ENCODE peak calls at places on chromosomes 7 and 10, in seven cellular contexts. One of them, this sample, is unnamed.

GRCh38 chr10:88131561-88132139 is 268.2 kb downstream of the PTEN start:
- DNase-seq in kidney: peak
- DNase-seq in CD4-positive, alpha-beta memory T cell: no peak
- DNase-seq in A549: no peak
- DNase-seq in AG04449: no peak
- DNase-seq in CD8-positive, alpha-beta memory T cell: no peak
- DNase-seq in DND-41: no peak
- DNase-seq in this sample: no peak

GRCh38 chr7:2465928-2466327 is 10.3 kb downstream of the GRIFIN start:
- DNase-seq in kidney: no peak
- DNase-seq in CD4-positive, alpha-beta memory T cell: no peak
- DNase-seq in A549: no peak
- DNase-seq in AG04449: no peak
- DNase-seq in CD8-positive, alpha-beta memory T cell: no peak
- DNase-seq in DND-41: no peak
- DNase-seq in this sample: no peak

GRCh38 chr7:116434820-116435341 is 64.7 kb upstream of the CAV2 start:
- DNase-seq in kidney: no peak
- DNase-seq in CD4-positive, alpha-beta memory T cell: no peak
- DNase-seq in A549: no peak
- DNase-seq in AG04449: peak
- DNase-seq in CD8-positive, alpha-beta memory T cell: no peak
- DNase-seq in DND-41: no peak
- DNase-seq in this sample: no peak

GRCh38 chr7:16420649-16421332 is 547 bp downstream of the CRPPA start:
- DNase-seq in kidney: peak
- DNase-seq in CD4-positive, alpha-beta memory T cell: peak
- DNase-seq in A549: peak
- DNase-seq in AG04449: no peak
- DNase-seq in CD8-positive, alpha-beta memory T cell: peak
- DNase-seq in DND-41: no peak
- DNase-seq in this sample: peak

GRCh38 chr7:127582361-127582760 is 3.0 kb downstream of the GCC1 start:
- DNase-seq in kidney: peak
- DNase-seq in CD4-positive, alpha-beta memory T cell: no peak
- DNase-seq in A549: no peak
- DNase-seq in AG04449: no peak
- DNase-seq in CD8-positive, alpha-beta memory T cell: no peak
- DNase-seq in DND-41: no peak
- DNase-seq in this sample: peak

GRCh38 chr7:5574770-5575269 is 151.2 kb upstream of the TNRC18 start:
- DNase-seq in kidney: peak
- DNase-seq in CD4-positive, alpha-beta memory T cell: no peak
- DNase-seq in A549: no peak
- DNase-seq in AG04449: no peak
- DNase-seq in CD8-positive, alpha-beta memory T cell: no peak
- DNase-seq in DND-41: no peak
- DNase-seq in this sample: no peak

GRCh38 chr10:123301077-123301875 is 147.1 kb downstream of the BUB3 start:
- DNase-seq in kidney: peak
- DNase-seq in CD4-positive, alpha-beta memory T cell: no peak
- DNase-seq in A549: no peak
- DNase-seq in AG04449: no peak
- DNase-seq in CD8-positive, alpha-beta memory T cell: no peak
- DNase-seq in DND-41: no peak
- DNase-seq in this sample: no peak

GRCh38 chr10:35471455-35471854 is 133.7 kb upstream of the GJD4 start:
- DNase-seq in kidney: no peak
- DNase-seq in CD4-positive, alpha-beta memory T cell: no peak
- DNase-seq in A549: no peak
- DNase-seq in AG04449: no peak
- DNase-seq in CD8-positive, alpha-beta memory T cell: no peak
- DNase-seq in DND-41: no peak
- DNase-seq in this sample: no peak

GRCh38 chr10:117365612-117366011 is 9.6 kb downstream of the PDZD8 start:
- DNase-seq in kidney: no peak
- DNase-seq in CD4-positive, alpha-beta memory T cell: no peak
- DNase-seq in A549: peak
- DNase-seq in AG04449: no peak
- DNase-seq in CD8-positive, alpha-beta memory T cell: no peak
- DNase-seq in DND-41: no peak
- DNase-seq in this sample: no peak

DNA sequence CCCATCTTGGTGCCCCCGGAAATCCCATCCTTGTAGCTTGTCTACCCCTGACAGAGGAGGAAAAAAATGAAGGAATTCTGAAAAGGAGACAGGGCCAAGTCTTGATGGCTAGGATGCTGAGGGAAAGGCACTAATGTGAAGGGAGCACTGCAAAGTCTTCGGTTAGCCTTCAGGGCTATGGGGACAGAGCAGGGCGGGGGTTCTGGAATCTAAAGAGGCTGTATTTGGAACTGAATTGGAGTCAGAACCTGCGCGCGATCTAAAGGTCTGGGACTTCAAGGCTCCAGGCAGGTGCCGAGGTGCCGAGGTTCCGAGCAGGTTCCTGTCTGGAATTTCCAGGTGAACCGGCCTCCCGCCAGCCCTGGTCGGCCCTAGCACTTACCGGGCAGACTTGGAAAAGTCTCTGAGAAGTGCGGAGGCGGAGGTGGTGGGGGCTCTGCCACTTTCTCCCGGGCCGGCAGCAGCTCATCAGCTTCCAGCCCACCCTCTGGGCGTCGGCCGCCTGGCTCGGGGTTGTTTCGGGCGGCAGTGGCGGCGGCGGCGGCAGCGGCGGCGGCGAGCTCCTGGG is 781 bp downstream of the GBX1 start:
- DNase-seq in kidney: no peak
- DNase-seq in CD4-positive, alpha-beta memory T cell: no peak
- DNase-seq in A549: no peak
- DNase-seq in AG04449: no peak
- DNase-seq in CD8-positive, alpha-beta memory T cell: no peak
- DNase-seq in DND-41: no peak
- DNase-seq in this sample: no peak
- H3K4me3 ChIP-seq in kidney: no peak
- H3K4me3 ChIP-seq in CD4-positive, alpha-beta memory T cell: no peak
- H3K4me3 ChIP-seq in A549: peak
- H3K4me3 ChIP-seq in AG04449: no peak
- H3K4me3 ChIP-seq in CD8-positive, alpha-beta memory T cell: no peak
- H3K4me3 ChIP-seq in DND-41: no peak
- H3K4me3 ChIP-seq in this sample: peak

GRCh38 chr10:131451407-131452015 is 140.0 kb upstream of the TCERG1L start:
- DNase-seq in kidney: peak
- DNase-seq in CD4-positive, alpha-beta memory T cell: no peak
- DNase-seq in A549: no peak
- DNase-seq in AG04449: no peak
- DNase-seq in CD8-positive, alpha-beta memory T cell: no peak
- DNase-seq in DND-41: no peak
- DNase-seq in this sample: no peak
- H3K4me3 ChIP-seq in kidney: no peak
- H3K4me3 ChIP-seq in CD4-positive, alpha-beta memory T cell: no peak
- H3K4me3 ChIP-seq in A549: no peak
- H3K4me3 ChIP-seq in AG04449: no peak
- H3K4me3 ChIP-seq in CD8-positive, alpha-beta memory T cell: no peak
- H3K4me3 ChIP-seq in DND-41: no peak
- H3K4me3 ChIP-seq in this sample: no peak

GRCh38 chr10:72336259-72337038 is 18.3 kb downstream of the DNAJB12 start:
- DNase-seq in kidney: peak
- DNase-seq in CD4-positive, alpha-beta memory T cell: no peak
- DNase-seq in A549: no peak
- DNase-seq in AG04449: no peak
- DNase-seq in CD8-positive, alpha-beta memory T cell: no peak
- DNase-seq in DND-41: no peak
- DNase-seq in this sample: peak

GRCh38 chr10:72334196-72334831 is 20.4 kb downstream of the DNAJB12 start:
- DNase-seq in kidney: peak
- DNase-seq in CD4-positive, alpha-beta memory T cell: no peak
- DNase-seq in A549: no peak
- DNase-seq in AG04449: no peak
- DNase-seq in CD8-positive, alpha-beta memory T cell: peak
- DNase-seq in DND-41: peak
- DNase-seq in this sample: peak

GRCh38 chr10:72333111-72334012 is 21.4 kb downstream of the DNAJB12 start:
- DNase-seq in kidney: peak
- DNase-seq in CD4-positive, alpha-beta memory T cell: no peak
- DNase-seq in A549: no peak
- DNase-seq in AG04449: no peak
- DNase-seq in CD8-positive, alpha-beta memory T cell: no peak
- DNase-seq in DND-41: peak
- DNase-seq in this sample: no peak

GRCh38 chr10:72335394-72336258 is 19.1 kb downstream of the DNAJB12 start:
- DNase-seq in kidney: peak
- DNase-seq in CD4-positive, alpha-beta memory T cell: peak
- DNase-seq in A549: no peak
- DNase-seq in AG04449: no peak
- DNase-seq in CD8-positive, alpha-beta memory T cell: peak
- DNase-seq in DND-41: peak
- DNase-seq in this sample: peak

DNA sequence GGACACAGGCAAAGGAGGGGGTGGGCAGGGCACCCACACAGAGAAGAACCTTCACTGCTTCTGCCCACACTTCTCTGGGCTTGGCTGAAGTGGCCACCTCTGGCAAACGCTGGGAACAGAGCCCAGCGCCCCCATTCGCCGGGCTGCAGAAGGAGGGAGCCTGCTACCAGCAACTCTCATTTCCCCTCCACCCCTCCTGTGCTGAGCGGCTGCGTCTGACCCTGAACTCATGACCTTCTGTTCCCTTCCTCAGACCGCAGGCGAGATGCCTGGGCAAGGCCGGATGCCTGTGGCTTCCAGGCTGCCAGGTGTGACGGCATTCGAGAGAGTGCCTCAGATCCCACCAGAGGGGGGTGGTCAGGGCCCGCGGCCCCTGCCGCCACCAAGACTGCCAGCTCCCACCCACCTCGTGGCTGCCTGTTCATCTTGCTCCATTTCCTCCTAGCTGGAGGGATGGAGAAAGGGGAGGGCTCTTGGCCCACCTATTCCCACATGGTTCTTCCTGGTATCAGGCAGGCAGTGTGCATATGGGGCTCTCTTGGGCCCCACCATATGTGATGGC is 19.8 kb downstream of the DNAJB12 start:
- DNase-seq in kidney: peak
- DNase-seq in CD4-positive, alpha-beta memory T cell: peak
- DNase-seq in A549: no peak
- DNase-seq in AG04449: no peak
- DNase-seq in CD8-positive, alpha-beta memory T cell: peak
- DNase-seq in DND-41: peak
- DNase-seq in this sample: peak
- H3K4me3 ChIP-seq in kidney: no peak
- H3K4me3 ChIP-seq in CD4-positive, alpha-beta memory T cell: no peak
- H3K4me3 ChIP-seq in A549: no peak
- H3K4me3 ChIP-seq in AG04449: no peak
- H3K4me3 ChIP-seq in CD8-positive, alpha-beta memory T cell: peak
- H3K4me3 ChIP-seq in DND-41: peak
- H3K4me3 ChIP-seq in this sample: peak

GRCh38 chr10:64118736-64119135 is 597.5 kb downstream of the REEP3 start:
- DNase-seq in kidney: no peak
- DNase-seq in CD4-positive, alpha-beta memory T cell: no peak
- DNase-seq in A549: no peak
- DNase-seq in AG04449: no peak
- DNase-seq in CD8-positive, alpha-beta memory T cell: no peak
- DNase-seq in DND-41: no peak
- DNase-seq in this sample: no peak
- H3K4me3 ChIP-seq in kidney: no peak
- H3K4me3 ChIP-seq in CD4-positive, alpha-beta memory T cell: no peak
- H3K4me3 ChIP-seq in A549: no peak
- H3K4me3 ChIP-seq in AG04449: no peak
- H3K4me3 ChIP-seq in CD8-positive, alpha-beta memory T cell: no peak
- H3K4me3 ChIP-seq in DND-41: no peak
- H3K4me3 ChIP-seq in this sample: no peak